ENCODE peak calls at places on chromosomes 4 and X, in four cellular contexts. Q, U, O and W are unnamed samples.
A peak's percentile ranks its signal among the peaks of the same experiment; 100 is the strongest.

GRCh38 chr4:8181844-8182243 is 17.2 kb upstream of the SH3TC1 start:
- DNase-seq in U (no peak), O (no peak), Q (no peak), W (no peak)

GRCh38 chr4:2175990-2176698 is 65.8 kb downstream of the HAUS3 start:
- DNase-seq in Q (no peak), U (no peak), O (no peak), W (no peak)

GRCh38 chr4:32022071-32022470 is 1301.9 kb downstream of the PCDH7 start:
- DNase-seq in O (no peak), Q (no peak), U (no peak), W (no peak)

GRCh38 chr4:87521757-87522374 is 7.3 kb downstream of the SPARCL1 start:
- DNase-seq in U (no peak), Q (no peak), O (no peak), W (no peak)

GRCh38 chr4:114272226-114272625 is 292.8 kb upstream of the ARSJ start:
- DNase-seq in O (peak; percentile 96), Q (no peak), U (no peak), W (no peak)

GRCh38 chrX:105302246-105302645 is 81.8 kb upstream of the TEX13A start:
- DNase-seq in U (no peak), Q (no peak), O (no peak), W (no peak)

GRCh38 chr4:86822136-86822535 is 27.0 kb downstream of the SLC10A6 start:
- DNase-seq in O (no peak), U (no peak), Q (no peak), W (no peak)

GRCh38 chrX:10089378-10089795 is 67.4 kb upstream of the CLCN4 start:
- DNase-seq in Q (no peak), O (no peak), U (no peak), W (no peak)

GRCh38 chr4:20679946-20680345 is 20.3 kb upstream of the PACRGL start:
- DNase-seq in O (no peak), U (no peak), Q (no peak), W (no peak)

GRCh38 chr4:16530688-16531635 is 304.7 kb upstream of the TAPT1 start:
- DNase-seq in U (no peak), O (no peak), Q (no peak), W (no peak)

GRCh38 chr4:3657917-3658913 is 108.0 kb upstream of the ADRA2C start:
- DNase-seq in O (peak; percentile 69), U (peak; percentile 97), Q (no peak), W (no peak)

GRCh38 chrX:150200820-150201287 is 162.3 kb upstream of the MAMLD1 start:
- DNase-seq in Q (no peak), O (peak; percentile 87), U (peak; percentile 88), W (peak; percentile 82)

GRCh38 chrX:5142644-5143043 is 1086.0 kb downstream of the NLGN4X start:
- DNase-seq in Q (no peak), O (no peak), U (no peak), W (no peak)

GRCh38 chr4:28490669-28491068 is 1630.0 kb downstream of the STIM2 start:
- DNase-seq in U (no peak), O (no peak), Q (no peak), W (no peak)

GRCh38 chrX:118495958-118496762 is 545 bp downstream of the DOCK11 start:
- DNase-seq in Q (no peak), U (peak; percentile 75), O (no peak), W (peak; percentile 77)

DNA sequence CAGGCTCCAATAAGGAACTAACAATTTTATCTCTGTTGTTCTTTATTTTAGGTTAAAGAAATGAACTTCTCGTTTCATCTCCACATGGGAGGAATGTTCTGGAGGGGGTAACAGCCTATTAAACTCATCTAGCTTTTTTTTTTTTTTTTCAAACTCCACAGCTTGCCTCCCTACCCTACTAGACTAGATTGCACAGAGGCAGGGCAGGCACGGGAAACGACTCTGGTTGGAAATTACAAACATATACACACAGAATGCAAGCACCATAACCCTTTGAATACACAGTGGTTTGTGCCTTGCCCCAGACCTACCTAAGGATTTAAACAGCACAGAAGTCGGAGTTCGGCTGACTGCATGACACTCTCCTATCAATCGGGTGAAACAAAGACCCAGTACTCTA is 2.7 kb downstream of the MECP2 start:
- DNase-seq in O (no peak), Q (no peak), U (no peak), W (no peak)
- H3K4me3 ChIP-seq in O (no peak overlapping the region), Q (no peak overlapping the region), U (no peak overlapping the region), W (peak overlapping the region; percentile 81)

GRCh38 chrX:153599192-153600031 is 473 bp upstream of the CCNQ start:
- DNase-seq in O (peak; percentile 26), U (peak; percentile 92), Q (peak; percentile 54), W (peak; percentile 94)

GRCh38 chrX:153600032-153600373 is 1.1 kb upstream of the CCNQ start:
- DNase-seq in O (no peak), Q (no peak), U (no peak), W (no peak)

GRCh38 chrX:153602621-153603020 is 3.7 kb upstream of the CCNQ start:
- DNase-seq in Q (no peak), U (no peak), O (no peak), W (no peak)

GRCh38 chrX:153601511-153602110 is 2.7 kb upstream of the CCNQ start:
- DNase-seq in Q (no peak), O (no peak), U (no peak), W (no peak)

DNA sequence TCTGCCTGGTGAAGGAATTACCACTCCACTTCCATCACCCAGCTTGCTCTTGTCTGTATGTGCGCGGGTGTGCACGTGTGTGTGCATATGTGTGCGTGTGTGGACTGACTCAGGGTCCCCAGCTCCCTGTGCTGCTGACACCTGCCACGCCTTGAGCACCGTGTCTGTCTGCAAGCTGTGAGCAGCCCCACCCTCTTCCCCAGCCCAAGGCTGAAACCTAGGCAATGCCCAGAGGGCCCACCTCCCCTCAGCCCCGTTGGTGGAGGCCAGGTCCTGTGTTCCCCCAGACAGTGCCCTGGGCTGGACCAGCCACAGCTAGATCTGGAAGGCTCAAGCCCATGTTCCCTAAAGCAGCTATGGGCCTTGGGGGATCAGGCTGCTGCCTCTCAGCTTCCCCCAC is 2.0 kb upstream of the CCNQ start:
- DNase-seq in O (no peak), Q (no peak), U (no peak), W (no peak)
- H3K4me3 ChIP-seq in O (no peak overlapping the region), Q (no peak overlapping the region), U (no peak overlapping the region), W (no peak overlapping the region)

GRCh38 chrX:129983575-129984131 is 1.2 kb downstream of the BCORL1 start:
- DNase-seq in U (peak; percentile 62), Q (no peak), O (no peak), W (peak; percentile 65)

GRCh38 chrX:129981207-129981553 is 1.3 kb upstream of the BCORL1 start:
- DNase-seq in U (no peak), O (no peak), Q (no peak), W (no peak)

GRCh38 chrX:129981752-129982299 is 609 bp upstream of the BCORL1 start:
- DNase-seq in U (peak; percentile 61), O (no peak), Q (no peak), W (no peak)

GRCh38 chrX:129984196-129984962 is 1.9 kb downstream of the BCORL1 start:
- DNase-seq in Q (no peak), O (no peak), U (peak; percentile 64), W (peak; percentile 67)

GRCh38 chrX:129982300-129983246 is at the start of gene BCORL1:
- DNase-seq in U (peak; percentile 96), O (peak; percentile 66), Q (peak; percentile 74), W (peak; percentile 97)
- H3K4me3 ChIP-seq in U (no peak within 1 kb of the TSS), O (peak within 1 kb of the TSS; percentile 48), Q (peak within 1 kb of the TSS; percentile 30), W (no peak within 1 kb of the TSS)

GRCh38 chrX:153642655-153643430 is 4.2 kb upstream of the DUSP9 start:
- DNase-seq in Q (no peak), U (no peak), O (no peak), W (no peak)
- H3K4me3 ChIP-seq in Q (no peak overlapping the region), U (no peak overlapping the region), O (no peak overlapping the region), W (no peak overlapping the region)

DNA sequence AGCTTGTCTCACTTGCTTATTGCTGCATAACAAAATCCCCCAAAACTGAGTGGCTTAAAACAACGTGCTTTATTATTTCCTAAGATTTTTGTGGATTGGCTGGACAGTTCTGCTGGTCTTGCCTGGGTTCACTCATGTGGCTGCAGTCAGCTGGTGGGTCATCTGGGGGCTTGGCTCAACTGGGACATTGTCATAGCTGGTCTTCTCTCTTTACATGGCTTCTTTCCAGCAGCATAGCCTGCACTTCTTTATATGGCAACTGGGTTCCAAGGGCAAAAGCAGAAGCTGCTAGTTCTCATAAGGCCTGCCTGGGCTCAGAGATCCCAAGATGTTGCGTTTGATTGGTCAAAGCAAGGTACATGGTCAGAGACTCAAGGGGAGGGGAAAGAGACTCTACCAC is 33.7 kb upstream of the STAG2 start:
- DNase-seq in Q (no peak), U (no peak), O (no peak), W (no peak)
- H3K4me3 ChIP-seq in Q (no peak overlapping the region), U (no peak overlapping the region), O (no peak overlapping the region), W (no peak overlapping the region)

DNA sequence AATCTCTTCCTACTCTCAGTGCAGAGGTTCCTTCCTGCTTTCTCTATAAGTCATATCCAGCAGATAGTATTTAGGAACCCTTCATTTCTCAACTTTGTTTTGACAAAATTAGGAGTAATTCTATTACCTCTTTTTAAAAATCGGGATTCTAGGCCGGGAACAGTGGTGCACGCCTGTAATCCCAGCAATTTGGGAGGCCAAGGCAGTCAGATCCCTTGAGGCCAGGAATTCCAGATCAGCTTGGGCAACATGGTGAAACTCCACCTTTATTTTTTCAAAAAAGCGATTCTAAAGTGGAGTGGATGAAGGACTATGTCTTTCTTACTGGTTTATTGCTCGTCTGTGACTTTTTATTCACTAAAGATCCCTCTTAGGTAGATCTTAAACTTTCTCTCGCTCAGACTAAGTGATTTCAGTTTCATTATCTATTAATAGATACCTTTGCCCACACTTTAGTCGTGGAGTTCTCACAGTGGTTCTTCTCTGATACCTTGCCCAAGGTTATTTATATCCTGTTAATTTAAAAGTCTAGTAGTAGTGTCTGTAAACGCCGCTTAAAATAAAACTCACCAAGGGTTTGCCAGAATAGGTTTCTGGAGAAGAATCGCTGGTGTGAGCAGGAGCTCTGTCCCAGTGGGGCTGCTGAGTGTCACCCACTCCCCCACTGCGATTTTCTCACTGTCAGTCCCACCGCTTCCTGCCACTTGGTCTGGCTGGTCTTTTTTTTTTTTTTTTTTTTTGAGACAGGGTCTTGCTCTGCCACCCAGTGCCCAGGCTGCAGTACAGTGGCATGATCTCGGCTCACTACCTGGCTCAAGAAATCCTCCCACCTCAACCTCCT is 27.0 kb upstream of the TMEM131L start:
- DNase-seq in Q (no peak), O (no peak), U (no peak), W (no peak)
- H3K4me3 ChIP-seq in Q (no peak overlapping the region), O (no peak overlapping the region), U (peak overlapping the region; percentile 25), W (peak overlapping the region; percentile 15)